ENCODE peak calls at places on chromosomes 5 and 9, in four cellular contexts. Q is activated CD8-positive, alpha-beta memory T cell treated with anti-CD3 and anti-CD28 coated beads for 48 hours; S is HCEC 1CT; O is CD8-positive, alpha-beta memory T cell. X is an unnamed sample.

GRCh38 chr9:69380811-69381210 is 55.8 kb downstream of the ENTREP1 start:
- DNase-seq in Q (no peak), S (no peak), O (no peak), X (no peak)

GRCh38 chr9:123353041-123353440 is 3.0 kb upstream of the CRB2 start:
- DNase-seq in Q (no peak), S (no peak), O (no peak), X (no peak)

GRCh38 chr5:96957125-96958041 is 21.5 kb downstream of the LNPEP start:
- DNase-seq in S (no peak), Q (no peak), O (no peak), X (peak; percentile 71)

GRCh38 chr9:130857864-130858730 is 23.0 kb downstream of the ABL1 start:
- DNase-seq in O (no peak), S (peak; percentile 74), Q (no peak), X (no peak)

GRCh38 chr5:131328536-131329186 is 64.8 kb downstream of the CDC42SE2 start:
- DNase-seq in S (peak; percentile 82), Q (no peak), O (no peak), X (no peak)

GRCh38 chr5:76542887-76543690 is 80.1 kb downstream of the F2RL2 start:
- DNase-seq in O (peak; percentile 82), S (no peak), Q (peak; percentile 10), X (peak; percentile 82)

GRCh38 chr9:75087279-75087823 is 604 bp downstream of the NMRK1 start:
- DNase-seq in Q (peak; percentile 3), S (peak; percentile 41), O (peak; percentile 68), X (peak; percentile 71)

GRCh38 chr5:5409151-5409810 is 13.2 kb upstream of the ICE1 start:
- DNase-seq in O (no peak), S (no peak), Q (no peak), X (no peak)

GRCh38 chr9:91127653-91128052 is 234.1 kb downstream of the AUH start:
- DNase-seq in S (peak; percentile 47), O (no peak), Q (no peak), X (no peak)

GRCh38 chr5:154397652-154398406 is 48.0 kb upstream of the SAP30L start:
- DNase-seq in Q (no peak), S (no peak), O (no peak), X (no peak)

GRCh38 chr5:80481019-80481893 is 6.6 kb upstream of the FAM151B start:
- DNase-seq in S (peak; percentile 55), Q (no peak), O (no peak), X (no peak)

GRCh38 chr9:130713286-130713975 is 19.9 kb downstream of the EXOSC2 start:
- DNase-seq in Q (no peak), O (no peak), S (peak; percentile 24), X (no peak)

GRCh38 chr5:53405396-53405795 is 75.0 kb upstream of the FST start:
- DNase-seq in S (no peak), O (no peak), Q (no peak), X (no peak)